ENCODE peak calls at places on chromosomes 13 and 19, in nine cellular contexts. Y is nucleus accumbens; X is stimulated activated CD8-positive, alpha-beta memory T cell treated with anti-CD3 and anti-CD28 coated beads, Interleukin-4, amount 100 ng/mL, for 4 hours; V is B cell; M is progenitor cell of endocrine pancreas; I is endothelial cell of umbilical vein; N is activated naive CD4-positive, alpha-beta T cell treated with anti-CD3 and anti-CD28 coated beads for 36 hours; E is psoas muscle; A is putamen. D is an unnamed sample.

GRCh38 chr13:86862137-86862536 is 809.0 kb upstream of the SLITRK5 start:
- DNase-seq in Y (no peak), X (no peak), V (no peak), M (no peak), I (no peak), N (no peak), E (no peak), A (no peak), D (no peak)

GRCh38 chr19:8310342-8311055 is 2.3 kb upstream of the CD320 start:
- DNase-seq in Y (no peak), X (no peak), V (no peak), M (no peak), I (no peak), N (no peak), E (peak), A (no peak), D (peak)

GRCh38 chr13:41622545-41623429 is 165.4 kb downstream of the RGCC start:
- DNase-seq in Y (no peak), X (no peak), V (no peak), M (no peak), I (peak), N (no peak), E (no peak), A (no peak), D (no peak)

GRCh38 chr19:29084266-29084665 is 128.7 kb downstream of the UQCRFS1 start:
- DNase-seq in Y (no peak), X (no peak), V (no peak), M (peak), I (no peak), N (no peak), E (no peak), A (no peak), D (no peak)

GRCh38 chr13:99760456-99760855 is 211.1 kb downstream of the ZIC5 start:
- DNase-seq in Y (no peak), X (no peak), V (no peak), M (no peak), I (no peak), N (no peak), E (no peak), A (no peak), D (no peak)

GRCh38 chr13:31978021-31978420 is 53.6 kb upstream of the FRY start:
- DNase-seq in Y (no peak), X (no peak), V (no peak), M (no peak), I (no peak), N (no peak), E (no peak), A (no peak), D (no peak)

GRCh38 chr19:17706750-17707181 is 12.5 kb upstream of the MAP1S start:
- DNase-seq in Y (no peak), X (no peak), V (no peak), M (no peak), I (peak), N (no peak), E (no peak), A (no peak), D (no peak)

GRCh38 chr19:35006342-35006998 is 6.3 kb downstream of the GRAMD1A start:
- DNase-seq in Y (no peak), X (no peak), V (no peak), M (no peak), I (peak), N (no peak), E (no peak), A (no peak), D (peak)

GRCh38 chr13:51467730-51468129 is 14.9 kb upstream of the INTS6 start:
- DNase-seq in Y (no peak), X (no peak), V (no peak), M (no peak), I (no peak), N (no peak), E (no peak), A (no peak), D (no peak)

GRCh38 chr13:74657765-74658164 is 523.6 kb upstream of the KLF12 start:
- DNase-seq in Y (no peak), X (no peak), V (no peak), M (no peak), I (no peak), N (no peak), E (no peak), A (no peak), D (no peak)

GRCh38 chr13:66969291-66969690 is 260.8 kb downstream of the PCDH9 start:
- DNase-seq in Y (no peak), X (no peak), V (no peak), M (no peak), I (no peak), N (no peak), E (no peak), A (no peak), D (no peak)

GRCh38 chr19:55690109-55690768 is 15.2 kb downstream of the EPN1 start:
- DNase-seq in Y (no peak), X (no peak), V (peak), M (no peak), I (no peak), N (no peak), E (no peak), A (no peak), D (no peak)

GRCh38 chr13:39159393-39159792 is 121.1 kb downstream of the NHLRC3 start:
- DNase-seq in Y (no peak), X (no peak), V (no peak), M (no peak), I (peak), N (peak), E (no peak), A (no peak), D (no peak)

GRCh38 chr19:49469828-49470614 is 4.0 kb upstream of the FLT3LG start:
- DNase-seq in Y (no peak), X (peak), V (peak), M (no peak), I (no peak), N (peak), E (no peak), A (no peak), D (no peak)

GRCh38 chr13:102703721-102704035 is 8.8 kb upstream of the METTL21C start:
- DNase-seq in Y (no peak), X (no peak), V (no peak), M (no peak), I (peak), N (no peak), E (no peak), A (no peak), D (no peak)

GRCh38 chr19:41564515-41565383 is 11.2 kb upstream of the CEACAM21 start:
- DNase-seq in Y (no peak), X (no peak), V (peak), M (no peak), I (peak), N (peak), E (no peak), A (no peak), D (no peak)

GRCh38 chr13:99687728-99688397 is 186.6 kb downstream of the TM9SF2 start:
- DNase-seq in Y (no peak), X (no peak), V (no peak), M (no peak), I (no peak), N (no peak), E (no peak), A (no peak), D (no peak)

GRCh38 chr19:45650722-45651121 is 11.5 kb upstream of the EML2 start:
- DNase-seq in Y (no peak), X (no peak), V (no peak), M (no peak), I (no peak), N (no peak), E (no peak), A (no peak), D (no peak)

GRCh38 chr19:4089400-4089908 is 22.8 kb upstream of the ZBTB7A start:
- DNase-seq in Y (no peak), X (no peak), V (peak), M (no peak), I (no peak), N (peak), E (no peak), A (no peak), D (no peak)

GRCh38 chr19:33301011-33301899 is 1.1 kb downstream of the CEBPA start:
- DNase-seq in Y (no peak), X (no peak), V (peak), M (no peak), I (no peak), N (no peak), E (peak), A (no peak), D (no peak)

GRCh38 chr19:27720155-27720554 is 1492.8 kb downstream of the UQCRFS1 start:
- DNase-seq in Y (no peak), X (no peak), V (no peak), M (no peak), I (no peak), N (no peak), E (no peak), A (no peak), D (no peak)

GRCh38 chr19:44438441-44438840 is 9.8 kb downstream of the ZNF229 start:
- DNase-seq in Y (no peak), X (no peak), V (no peak), M (no peak), I (no peak), N (no peak), E (no peak), A (no peak), D (no peak)

GRCh38 chr19:29311391-29311790 is 98.4 kb upstream of the UQCRFS1 start:
- DNase-seq in Y (no peak), X (no peak), V (no peak), M (no peak), I (no peak), N (no peak), E (no peak), A (no peak), D (no peak)

GRCh38 chr13:32206097-32206740 is 108.9 kb downstream of the ZAR1L start:
- DNase-seq in Y (no peak), X (no peak), V (no peak), M (no peak), I (no peak), N (no peak), E (no peak), A (no peak), D (no peak)

D was measured in HuH-7.5.